ENCODE peak calls at places on chromosomes 1 and 21, in seven cellular contexts. W, A, J, H, S, E and B are unnamed samples.

GRCh38 chr1:214135886-214136285 is 145.1 kb upstream of the SMYD2 start:
- DNase-seq in S (no peak), A (no peak), E (no peak), W (no peak), J (no peak), H (no peak), B (no peak)

GRCh38 chr1:25516686-25517085 is 26.7 kb upstream of the LDLRAP1 start:
- DNase-seq in A (no peak), S (no peak), J (no peak), H (no peak), W (no peak), E (no peak), B (no peak)

GRCh38 chr1:232393010-232393833 is 236.7 kb downstream of the SIPA1L2 start:
- DNase-seq in W (no peak), J (no peak), E (no peak), S (no peak), H (peak; percentile 35), A (no peak), B (peak; percentile 26)

GRCh38 chr21:26388731-26389231 is 184.3 kb downstream of the CYYR1 start:
- DNase-seq in H (peak; percentile 70), E (no peak), A (no peak), J (no peak), W (no peak), S (peak; percentile 63), B (no peak)

GRCh38 chr1:109161836-109162606 is 48.1 kb downstream of the ELAPOR1 start:
- DNase-seq in H (peak; percentile 87), A (no peak), W (no peak), E (no peak), S (peak; percentile 93), J (peak; percentile 28), B (peak; percentile 23)

GRCh38 chr1:88035578-88035977 is 648.5 kb upstream of the PKN2 start:
- DNase-seq in A (no peak), E (no peak), J (no peak), H (no peak), S (no peak), W (no peak), B (no peak)

GRCh38 chr1:97906567-97907228 is 14.1 kb downstream of the DPYD start:
- DNase-seq in E (no peak), H (peak; percentile 81), W (no peak), A (no peak), S (peak; percentile 56), J (no peak), B (no peak)

GRCh38 chr1:21815724-21816311 is 3.8 kb downstream of the LDLRAD2 start:
- DNase-seq in W (no peak), J (no peak), E (no peak), A (no peak), S (no peak), H (no peak), B (no peak)

GRCh38 chr1:94527447-94528031 is 14.0 kb downstream of the F3 start:
- DNase-seq in A (peak; percentile 34), E (peak; percentile 11), S (peak; percentile 93), W (no peak), H (peak; percentile 43), J (no peak), B (no peak)

GRCh38 chr1:59481915-59482505 is 185.1 kb downstream of the FGGY start:
- DNase-seq in E (no peak), A (no peak), S (peak; percentile 37), H (peak; percentile 39), W (no peak), J (no peak), B (no peak)

GRCh38 chr1:53771648-53772047 is 32.7 kb upstream of the GLIS1 start:
- DNase-seq in S (peak; percentile 94), E (no peak), H (peak; percentile 78), W (no peak), J (no peak), A (no peak), B (no peak)

GRCh38 chr1:245587435-245588105 is 432.8 kb downstream of the KIF26B start:
- DNase-seq in J (no peak), A (no peak), S (peak; percentile 28), H (no peak), E (no peak), W (no peak), B (no peak)

GRCh38 chr1:148263128-148263905 is 111.2 kb upstream of the NBPF11 start:
- DNase-seq in E (peak; percentile 32), S (peak; percentile 82), H (peak; percentile 40), J (peak; percentile 26), A (peak; percentile 91), W (peak; percentile 90), B (peak; percentile 47)

GRCh38 chr1:111140680-111140967 is 601 bp downstream of the CEPT1 start:
- DNase-seq in J (no peak), S (peak; percentile 55), H (peak; percentile 82), W (peak; percentile 35), A (no peak), E (no peak), B (peak; percentile 76)

GRCh38 chr1:165403835-165404482 is 41.0 kb downstream of the RXRG start:
- DNase-seq in H (peak; percentile 14), A (peak; percentile 31), E (no peak), J (no peak), S (peak; percentile 7), W (peak; percentile 9), B (peak; percentile 18)

GRCh38 chr21:45970674-45971486 is 10.7 kb upstream of the COL6A1 start:
- DNase-seq in S (peak; percentile 60), W (no peak), J (no peak), A (peak; percentile 39), H (peak; percentile 68), E (no peak), B (peak; percentile 82)

GRCh38 chr1:31413405-31414005 is 492 bp downstream of the SERINC2 start:
- DNase-seq in J (no peak), A (peak; percentile 33), E (no peak), W (no peak), S (peak; percentile 42), H (peak; percentile 49), B (no peak)

GRCh38 chr1:206800411-206800810 is 28.1 kb upstream of the IL10 start:
- DNase-seq in W (no peak), H (no peak), J (no peak), E (no peak), A (no peak), S (no peak), B (no peak)

GRCh38 chr1:228968841-228969606 is 233.7 kb downstream of the RHOU start:
- DNase-seq in A (no peak), E (no peak), S (no peak), J (no peak), W (no peak), H (no peak), B (no peak)

GRCh38 chr1:39501666-39502065 is 10.2 kb downstream of the BMP8A start:
- DNase-seq in J (no peak), W (no peak), E (no peak), A (no peak), H (peak; percentile 73), S (no peak), B (peak; percentile 57)

GRCh38 chr1:1074631-1075147 is 583 bp upstream of the RNF223 start:
- DNase-seq in H (no peak), A (no peak), J (no peak), S (no peak), E (no peak), W (no peak), B (no peak)

GRCh38 chr1:43936470-43937151 is 3.0 kb downstream of the ARTN start:
- DNase-seq in A (peak; percentile 14), H (no peak), J (no peak), W (peak; percentile 92), S (peak; percentile 36), E (no peak), B (no peak)

GRCh38 chr1:204427302-204427701 is 15.7 kb upstream of the PPP1R15B start:
- DNase-seq in H (no peak), A (no peak), S (no peak), E (no peak), W (no peak), J (no peak), B (no peak)

GRCh38 chr1:200896571-200897187 is 2.0 kb downstream of the INAVA start:
- DNase-seq in A (peak; percentile 8), J (no peak), E (no peak), S (peak; percentile 80), H (no peak), W (no peak), B (peak; percentile 54)

GRCh38 chr21:44057960-44058651 is 46.0 kb downstream of the TRAPPC10 start:
- DNase-seq in H (no peak), E (no peak), A (no peak), S (no peak), J (no peak), W (no peak), B (no peak)

GRCh38 chr1:199163277-199164069 is 524.6 kb downstream of the PTPRC start:
- DNase-seq in J (no peak), E (no peak), W (no peak), A (no peak), H (no peak), S (peak; percentile 83), B (no peak)

GRCh38 chr1:193763313-193763712 is 576.9 kb upstream of the B3GALT2 start:
- DNase-seq in S (no peak), W (no peak), A (no peak), H (no peak), J (no peak), E (no peak), B (no peak)

GRCh38 chr1:43653339-43653738 is 3.4 kb downstream of the KDM4A start:
- DNase-seq in J (no peak), A (no peak), H (no peak), E (no peak), W (no peak), S (peak; percentile 25), B (no peak)

GRCh38 chr1:156124557-156125483 is 10.3 kb downstream of the LMNA start:
- DNase-seq in J (no peak), H (peak; percentile 35), W (no peak), E (no peak), S (peak; percentile 66), A (no peak), B (no peak)

GRCh38 chr1:1440941-1441888 is 5.7 kb downstream of the VWA1 start:
- DNase-seq in J (peak; percentile 77), H (peak; percentile 83), W (peak; percentile 48), S (peak; percentile 36), E (no peak), A (no peak), B (no peak)

GRCh38 chr21:32558131-32558530 is 27.2 kb downstream of the TCP10L start:
- DNase-seq in A (no peak), J (no peak), H (no peak), E (no peak), W (no peak), S (no peak), B (no peak)

GRCh38 chr1:27152829-27153548 is 1.9 kb downstream of the SLC9A1 start:
- DNase-seq in W (no peak), J (no peak), A (no peak), S (peak; percentile 9), E (no peak), H (no peak), B (no peak)

GRCh38 chr1:2101531-2101930 is 51.3 kb downstream of the PRKCZ start:
- DNase-seq in S (no peak), W (no peak), E (no peak), J (no peak), A (no peak), H (no peak), B (no peak)